ENCODE peak calls at places on chromosomes 5 and 9, in eight cellular contexts. F is M059J; Y is ELR; B is activated CD4-positive, alpha-beta T cell treated with anti-CD3 and anti-CD28 coated beads, Interleukin-2, amount 10 ng/mL, durations not matched to agents 7 days and 5 days; H is GM06990; R is SK-N-DZ; G is activated naive CD4-positive, alpha-beta T cell; P is AG04450. Q is an unnamed sample.

GRCh38 chr9:93181672-93182435 is 2.1 kb upstream of the WNK2 start:
- DNase-seq in H (no peak), G (no peak), Y (no peak), F (no peak), R (no peak), B (no peak), P (no peak), Q (no peak)

GRCh38 chr5:54703091-54703490 is 185.5 kb downstream of the SNX18 start:
- DNase-seq in P (peak), F (peak), R (no peak), G (no peak), B (no peak), H (no peak), Y (peak), Q (no peak)

GRCh38 chr9:132756214-132756799 is 86.0 kb downstream of the GTF3C4 start:
- DNase-seq in Y (no peak), R (no peak), G (no peak), P (no peak), B (no peak), H (no peak), F (no peak), Q (no peak)

GRCh38 chr5:167255931-167256330 is 1035.5 kb upstream of the WWC1 start:
- DNase-seq in Y (no peak), F (no peak), R (no peak), B (no peak), G (no peak), H (no peak), P (no peak), Q (no peak)

GRCh38 chr5:96997265-96997859 is 61.5 kb downstream of the LNPEP start:
- DNase-seq in R (peak), B (peak), P (no peak), H (peak), G (no peak), F (peak), Y (peak), Q (peak)

GRCh38 chr9:113446323-113446740 is 17.2 kb upstream of the RGS3 start:
- DNase-seq in P (no peak), R (peak), H (no peak), G (no peak), B (no peak), F (peak), Y (peak), Q (peak)

GRCh38 chr9:133701981-133702797 is 36.0 kb downstream of the SARDH start:
- DNase-seq in H (no peak), R (no peak), B (peak), Y (no peak), G (peak), F (no peak), P (no peak), Q (no peak)

GRCh38 chr9:7894231-7894630 is 94.7 kb upstream of the DMAC1 start:
- DNase-seq in B (no peak), H (no peak), Y (no peak), F (no peak), P (no peak), R (no peak), G (no peak), Q (no peak)

GRCh38 chr9:10957878-10958277 is 345.1 kb upstream of the PTPRD start:
- DNase-seq in R (no peak), H (no peak), F (no peak), G (no peak), P (no peak), B (no peak), Y (no peak), Q (no peak)

GRCh38 chr9:92504881-92505280 is 22.6 kb upstream of the ASPN start:
- DNase-seq in P (no peak), H (no peak), R (no peak), F (peak), G (no peak), Y (no peak), B (no peak), Q (no peak)

GRCh38 chr9:27888661-27889295 is 315.5 kb upstream of the C9orf72 start:
- DNase-seq in R (no peak), Y (peak), F (peak), G (no peak), H (peak), B (peak), P (no peak), Q (peak)

GRCh38 chr5:137753227-137753985 is 757 bp downstream of the HNRNPA0 start:
- DNase-seq in P (no peak), B (peak), Y (no peak), F (peak), H (no peak), G (peak), R (no peak), Q (peak)

GRCh38 chr9:129253820-129254381 is 75.8 kb upstream of the IER5L start:
- DNase-seq in Y (no peak), F (no peak), G (no peak), P (no peak), B (no peak), H (no peak), R (peak), Q (no peak)

Q was measured in SK-N-SH.